ENCODE peak calls at places on chromosomes 12 and 14, in seven cellular contexts. Q, P, F, T, W, B and G are unnamed samples.

GRCh38 chr12:53051058-53051880 is 1.4 kb downstream of the TNS2 start:
- DNase-seq in B (no peak), F (no peak), Q (peak; percentile 60), T (no peak), W (peak; percentile 79), P (peak; percentile 55), G (no peak)

GRCh38 chr12:8011331-8011730 is 21.2 kb upstream of the FOXJ2 start:
- DNase-seq in Q (peak; percentile 18), W (no peak), T (no peak), B (no peak), F (no peak), P (peak; percentile 59), G (no peak)

GRCh38 chr12:6539276-6540134 is 5.2 kb downstream of the GAPDH start:
- DNase-seq in F (no peak), B (no peak), P (no peak), T (no peak), W (peak; percentile 39), Q (no peak), G (no peak)

GRCh38 chr12:73210574-73211204 is 938.5 kb downstream of the TRHDE start:
- DNase-seq in B (no peak), Q (no peak), W (no peak), T (no peak), F (no peak), P (no peak), G (no peak)

GRCh38 chr12:50505386-50505827 is 622 bp downstream of the DIP2B start:
- DNase-seq in T (no peak), B (peak; percentile 54), Q (no peak), F (no peak), W (peak; percentile 39), P (peak; percentile 10), G (peak; percentile 27)

GRCh38 chr12:11581179-11581755 is 68.2 kb upstream of the ETV6 start:
- DNase-seq in F (peak; percentile 29), Q (peak; percentile 80), W (peak; percentile 73), B (peak; percentile 71), T (peak; percentile 36), P (peak; percentile 71), G (peak; percentile 83)

GRCh38 chr12:125185740-125186470 is 120.7 kb downstream of the AACS start:
- DNase-seq in W (peak; percentile 84), T (no peak), B (peak; percentile 78), Q (peak; percentile 89), F (no peak), P (peak; percentile 76), G (peak; percentile 88)

GRCh38 chr12:89349814-89350213 is 2.5 kb downstream of the DUSP6 start:
- DNase-seq in B (peak; percentile 86), F (no peak), Q (peak; percentile 64), P (peak; percentile 85), T (no peak), W (peak; percentile 79), G (no peak)

GRCh38 chr12:126869644-126870043 is 1397.3 kb upstream of the TMEM132C start:
- DNase-seq in W (no peak), T (no peak), F (no peak), Q (no peak), B (no peak), P (no peak), G (no peak)

GRCh38 chr14:99674776-99675175 is 9.3 kb upstream of the CYP46A1 start:
- DNase-seq in F (no peak), T (no peak), W (no peak), P (no peak), Q (no peak), B (no peak), G (no peak)

GRCh38 chr14:22530101-22530500 is 58.9 kb downstream of the DAD1 start:
- DNase-seq in T (no peak), P (peak; percentile 47), Q (no peak), B (no peak), F (no peak), W (no peak), G (no peak)

GRCh38 chr14:72801381-72801812 is 92.5 kb downstream of the DPF3 start:
- DNase-seq in F (no peak), T (no peak), P (peak; percentile 99), W (peak; percentile 89), B (peak; percentile 8), Q (peak; percentile 91), G (peak; percentile 60)

GRCh38 chr14:76456200-76456599 is 80.3 kb downstream of the ESRRB start:
- DNase-seq in P (no peak), Q (peak; percentile 42), F (no peak), B (peak; percentile 24), T (no peak), W (peak; percentile 40), G (peak; percentile 53)